ENCODE peak calls at places on chromosomes 12 and 14, in five cellular contexts. G is HEK293T; O is mesothelial cell of epicardium; N is tibial artery; Y is stimulated activated CD4-positive, alpha-beta T cell treated with anti-CD3 and anti-CD28 coated beads, Interleukin-2, amount 100 ng/mL, for 48 hours. H is an unnamed sample.

GRCh38 chr12:100234591-100235304 is 32.1 kb downstream of the DEPDC4 start:
- DNase-seq in G (peak), O (no peak), N (no peak), Y (no peak), H (no peak)

GRCh38 chr14:99512571-99513182 is 31.5 kb downstream of the CCNK start:
- DNase-seq in G (no peak), O (no peak), N (no peak), Y (no peak), H (no peak)

GRCh38 chr14:75295491-75296338 is 17.1 kb downstream of the FOS start:
- DNase-seq in G (peak), O (peak), N (peak), Y (peak), H (peak)

GRCh38 chr12:11718768-11719253 is 69.3 kb downstream of the ETV6 start:
- DNase-seq in G (peak), O (no peak), N (no peak), Y (no peak), H (no peak)

GRCh38 chr14:75506930-75507329 is 15.3 kb upstream of the BATF start:
- DNase-seq in G (no peak), O (no peak), N (no peak), Y (no peak), H (no peak)

GRCh38 chr14:90740946-90741681 is 75.1 kb downstream of the TTC7B start:
- DNase-seq in G (no peak), O (no peak), N (no peak), Y (no peak), H (no peak)

GRCh38 chr12:91127751-91128150 is 16.5 kb upstream of the LUM start:
- DNase-seq in G (no peak), O (no peak), N (no peak), Y (no peak), H (no peak)

GRCh38 chr14:53793790-53794560 is 162.7 kb downstream of the BMP4 start:
- DNase-seq in G (no peak), O (no peak), N (peak), Y (no peak), H (no peak)

GRCh38 chr12:123106640-123107359 is 44.1 kb downstream of the PITPNM2 start:
- DNase-seq in G (no peak), O (no peak), N (no peak), Y (peak), H (peak)

GRCh38 chr14:102015045-102015685 is 50.8 kb downstream of the DYNC1H1 start:
- DNase-seq in G (no peak), O (no peak), N (no peak), Y (no peak), H (no peak)

GRCh38 chr12:38488866-38489265 is 172.3 kb downstream of the ALG10B start:
- DNase-seq in G (no peak), O (no peak), N (no peak), Y (no peak), H (no peak)

GRCh38 chr12:110249716-110250225 is 31.3 kb upstream of the ATP2A2 start:
- DNase-seq in G (no peak), O (no peak), N (no peak), Y (no peak), H (no peak)

GRCh38 chr12:47234576-47235141 is 154.9 kb upstream of the AMIGO2 start:
- DNase-seq in G (no peak), O (no peak), N (no peak), Y (no peak), H (no peak)

GRCh38 chr14:78130356-78130755 is 39.8 kb upstream of the NRXN3 start:
- DNase-seq in G (no peak), O (no peak), N (no peak), Y (no peak), H (no peak)

GRCh38 chr12:122790393-122791075 is 16.2 kb downstream of the CCDC62 start:
- DNase-seq in G (no peak), O (no peak), N (no peak), Y (no peak), H (no peak)

GRCh38 chr14:71852201-71852600 is 80.0 kb upstream of the RGS6 start:
- DNase-seq in G (no peak), O (no peak), N (no peak), Y (no peak), H (no peak)

GRCh38 chr12:112803620-112804279 is 12.2 kb downstream of the RPH3A start:
- DNase-seq in G (no peak), O (no peak), N (no peak), Y (no peak), H (no peak)

GRCh38 chr12:71795901-71796300 is 41.2 kb downstream of the RAB21 start:
- DNase-seq in G (no peak), O (no peak), N (no peak), Y (no peak), H (no peak)

GRCh38 chr14:23414254-23414653 is 6.2 kb upstream of the MYH6 start:
- DNase-seq in G (no peak), O (no peak), N (no peak), Y (no peak), H (no peak)

GRCh38 chr14:99479903-99480855 is 480 bp downstream of the SETD3 start:
- DNase-seq in G (peak), O (no peak), N (peak), Y (peak), H (peak)